ENCODE peak calls at places on chromosome 18, in four cellular contexts. X, I, G and E are unnamed samples.

GRCh38 chr18:67072789-67073188 is 443.7 kb downstream of the DSEL start:
- DNase-seq in I (no peak), G (no peak), X (no peak), E (no peak)

GRCh38 chr18:23531912-23532311 is 28.6 kb downstream of the RMC1 start:
- DNase-seq in G (no peak), I (no peak), X (no peak), E (no peak)

GRCh38 chr18:25230658-25231326 is 121.2 kb downstream of the ZNF521 start:
- DNase-seq in X (peak; percentile 95), G (no peak), I (peak; percentile 78), E (peak; percentile 71)

GRCh38 chr18:62524443-62525200 is 1.8 kb downstream of the ZCCHC2 start:
- DNase-seq in X (peak; percentile 44), G (peak; percentile 60), I (peak; percentile 95), E (peak; percentile 42)

GRCh38 chr18:26103579-26103978 is 13.2 kb upstream of the SS18 start:
- DNase-seq in G (peak; percentile 54), X (no peak), I (no peak), E (peak; percentile 14)

GRCh38 chr18:13175754-13176210 is 42.8 kb upstream of the LDLRAD4 start:
- DNase-seq in X (no peak), G (no peak), I (no peak), E (no peak)

GRCh38 chr18:48330016-48330991 is 78.9 kb downstream of the ZBTB7C start:
- DNase-seq in I (peak; percentile 43), G (no peak), X (peak; percentile 72), E (no peak)

GRCh38 chr18:13611058-13611615 is 115.2 kb downstream of the FAM210A start:
- DNase-seq in X (peak; percentile 23), I (peak; percentile 74), G (peak; percentile 59), E (peak; percentile 79)

GRCh38 chr18:76518543-76519155 is 23.6 kb upstream of the ZNF516 start:
- DNase-seq in I (peak; percentile 86), G (no peak), X (peak; percentile 55), E (no peak)

GRCh38 chr18:26869640-26870039 is 4.1 kb upstream of the AQP4 start:
- DNase-seq in I (no peak), G (no peak), X (no peak), E (no peak)

GRCh38 chr18:12009581-12010140 is 28.4 kb downstream of the IMPA2 start:
- DNase-seq in G (no peak), X (no peak), I (no peak), E (no peak)

GRCh38 chr18:59606193-59607175 is 90.7 kb downstream of the CCBE1 start:
- DNase-seq in G (no peak), X (peak; percentile 92), I (no peak), E (no peak)

GRCh38 chr18:31398191-31398590 is 21.6 kb downstream of the DSG4 start:
- DNase-seq in X (no peak), I (no peak), G (no peak), E (no peak)

GRCh38 chr18:31400191-31400590 is 23.6 kb downstream of the DSG4 start:
- DNase-seq in X (no peak), G (no peak), I (no peak), E (no peak)

GRCh38 chr18:31402026-31402373 is 25.4 kb downstream of the DSG4 start:
- DNase-seq in X (no peak), G (no peak), I (no peak), E (no peak)

GRCh38 chr18:31401156-31402025 is 24.8 kb downstream of the DSG4 start:
- DNase-seq in I (no peak), X (no peak), G (no peak), E (no peak)

DNA sequence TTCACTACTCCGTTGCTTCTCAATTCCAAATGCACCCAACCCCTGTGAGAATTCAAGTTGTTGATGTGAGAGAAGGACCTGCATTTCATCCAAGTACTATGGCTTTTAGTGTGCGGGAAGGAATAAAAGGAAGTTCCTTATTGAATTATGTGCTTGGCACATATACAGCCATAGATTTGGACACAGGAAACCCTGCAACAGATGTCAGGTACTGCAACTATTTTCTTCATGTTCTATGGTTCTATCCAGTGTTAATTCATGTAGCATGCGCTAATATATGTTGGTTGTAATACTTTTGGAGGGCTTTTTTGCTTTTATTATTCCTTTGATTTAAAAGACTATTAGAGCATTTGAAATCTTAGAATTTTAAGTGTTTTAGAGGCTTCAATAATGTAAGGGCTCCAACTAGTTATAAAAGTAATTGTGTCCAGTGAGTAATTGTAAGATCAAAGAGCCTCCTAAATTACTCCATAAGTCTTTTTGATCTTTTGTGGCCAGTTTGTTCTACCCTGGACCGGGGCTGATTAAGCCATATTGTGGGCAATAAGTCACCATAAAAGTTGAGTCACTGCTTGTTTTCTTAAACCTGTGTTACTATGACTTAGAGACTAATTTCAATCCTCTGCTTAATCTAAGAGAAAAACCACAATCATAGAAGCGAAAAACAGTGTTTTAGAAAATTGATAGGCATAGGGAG is 22.9 kb downstream of the DSG4 start:
- DNase-seq in X (no peak), I (no peak), G (no peak), E (no peak)
- H3K27ac ChIP-seq in X (no peak overlapping the region), I (no peak overlapping the region), G (no peak overlapping the region), E (no peak overlapping the region)

GRCh38 chr18:54780970-54781369 is 47.3 kb upstream of the RAB27B start:
- DNase-seq in I (no peak), X (no peak), G (no peak), E (no peak)
- TF ChIP-seq CTCF in I (no peak), X (no peak), G (no peak), E (no peak)

DNA sequence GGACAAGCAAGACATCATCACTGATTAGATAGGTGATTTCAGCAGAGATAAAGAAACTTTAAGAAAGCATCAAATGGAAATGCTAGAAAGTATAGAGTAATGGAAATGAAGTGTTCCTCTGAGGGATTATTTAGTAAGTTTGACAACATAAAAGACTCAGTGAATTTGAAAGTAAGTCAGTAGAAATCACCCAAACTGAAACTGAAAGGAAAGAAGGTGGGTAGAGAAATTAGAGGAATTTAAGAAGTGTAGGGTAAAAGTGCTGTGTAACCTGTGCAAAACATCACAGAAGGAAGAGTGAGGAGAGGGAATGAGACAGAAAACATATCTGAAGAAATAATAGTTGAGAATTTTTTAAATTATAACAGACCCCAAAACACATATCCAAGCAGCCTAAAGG is 343.1 kb downstream of the CBLN2 start:
- DNase-seq in X (no peak), I (no peak), G (no peak), E (peak; percentile 75)
- H3K27ac ChIP-seq in X (no peak overlapping the region), I (no peak overlapping the region), G (no peak overlapping the region), E (no peak overlapping the region)

DNA sequence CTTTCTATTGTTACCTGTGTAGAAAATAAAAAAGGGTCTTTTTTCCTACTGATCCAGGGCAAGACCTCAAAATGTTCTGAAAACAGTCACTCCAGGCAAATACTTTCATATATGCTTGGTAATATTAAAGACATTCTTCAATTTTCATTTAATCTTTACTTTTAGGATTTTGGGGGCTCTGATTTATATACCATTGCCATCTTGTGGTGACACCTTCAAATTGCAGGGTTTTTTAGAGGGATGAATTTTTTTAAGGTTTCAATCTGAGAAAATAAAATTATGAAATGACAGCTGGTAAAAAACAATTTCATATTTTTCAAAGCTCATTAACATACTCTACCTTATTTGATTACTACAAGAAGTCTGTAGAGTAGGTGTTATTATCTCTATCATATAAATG is 26.8 kb downstream of the MAPK4 start:
- DNase-seq in G (no peak), I (no peak), X (no peak), E (no peak)
- TF ChIP-seq CTCF in G (peak; percentile 54), I (no peak), X (no peak), E (peak; percentile 31)

DNA sequence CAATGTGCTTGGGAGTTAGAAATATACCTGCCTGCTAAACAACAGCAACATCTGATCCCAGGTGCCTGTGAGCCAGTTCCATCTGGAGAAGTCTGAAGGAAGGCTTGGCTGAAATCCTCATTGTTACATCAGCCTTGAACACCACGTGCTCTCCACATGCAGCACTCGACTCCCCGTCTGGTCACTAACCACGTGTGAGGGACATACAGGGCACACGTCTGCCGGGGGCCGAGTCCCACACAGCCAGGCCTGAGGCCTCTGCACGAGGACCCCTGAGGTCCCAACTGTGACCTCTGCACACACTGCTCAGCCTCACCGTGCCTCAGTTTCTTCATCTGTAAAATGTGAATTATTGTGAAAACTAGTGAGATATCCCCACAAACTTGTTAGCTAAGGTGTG is 236.5 kb upstream of the SALL3 start:
- DNase-seq in G (no peak), X (no peak), I (peak; percentile 41), E (no peak)
- H3K27ac ChIP-seq in G (no peak overlapping the region), X (no peak overlapping the region), I (no peak overlapping the region), E (no peak overlapping the region)

GRCh38 chr18:79199691-79200374 is 130.6 kb downstream of the ATP9B start:
- DNase-seq in I (no peak), G (no peak), X (no peak), E (peak; percentile 80)
- TF ChIP-seq CTCF in I (no peak), G (no peak), X (no peak), E (peak; percentile 33)